ENCODE peak calls at places on chromosome 22, in nine cellular contexts. D is T-cell; I is CD4-positive, alpha-beta T cell; H is globus pallidus; X is iris pigment epithelial cell; M is NCI-H446; B is activated naive CD4-positive, alpha-beta T cell; A is activated CD4-positive, alpha-beta T cell treated with anti-CD3 and anti-CD28 coated beads, Interleukin-2, amount 10 ng/mL, durations not matched to agents 7 days and 5 days; Q is NCI-H1436. V is an unnamed sample.

GRCh38 chr22:30305519-30305905 is 16.2 kb upstream of the CASTOR1 start:
- DNase-seq in X (peak; percentile 51), D (peak; percentile 48), M (no peak), Q (no peak), A (peak; percentile 80), H (peak; percentile 63), B (no peak), I (peak; percentile 43), V (peak; percentile 32)

GRCh38 chr22:37126383-37126782 is 16.9 kb upstream of the TMPRSS6 start:
- DNase-seq in I (no peak), B (no peak), M (no peak), A (no peak), H (no peak), Q (no peak), X (peak; percentile 20), D (no peak), V (no peak)

GRCh38 chr22:36763576-36763975 is 12.3 kb downstream of the IFT27 start:
- DNase-seq in M (no peak), A (no peak), D (no peak), Q (no peak), X (no peak), I (no peak), H (no peak), B (no peak), V (no peak)

GRCh38 chr22:24516301-24516737 is 21.2 kb downstream of the UPB1 start:
- DNase-seq in D (no peak), X (peak; percentile 93), M (no peak), Q (no peak), B (no peak), A (no peak), H (no peak), I (no peak), V (no peak)

GRCh38 chr22:23071163-23072034 is 1.1 kb downstream of the GNAZ start:
- DNase-seq in Q (no peak), I (no peak), M (no peak), B (no peak), X (no peak), D (no peak), A (no peak), H (no peak), V (peak; percentile 37)

GRCh38 chr22:49491221-49491635 is 336.4 kb downstream of the BRD1 start:
- DNase-seq in M (no peak), B (no peak), I (no peak), X (no peak), A (no peak), D (no peak), H (no peak), Q (no peak), V (no peak)

GRCh38 chr22:37195921-37196320 is 7.9 kb upstream of the C1QTNF6 start:
- DNase-seq in A (no peak), D (no peak), B (no peak), H (no peak), I (no peak), M (no peak), X (no peak), Q (no peak), V (no peak)

GRCh38 chr22:42621505-42622002 is 6.9 kb upstream of the POLDIP3 start:
- DNase-seq in M (peak; percentile 44), D (peak; percentile 37), X (peak; percentile 40), H (no peak), B (no peak), Q (peak; percentile 12), I (peak; percentile 49), A (peak; percentile 63), V (peak; percentile 47)

GRCh38 chr22:20761536-20761935 is 12.4 kb upstream of the SERPIND1 start:
- DNase-seq in Q (no peak), D (no peak), B (no peak), X (peak; percentile 46), A (no peak), H (no peak), I (no peak), M (no peak), V (no peak)

GRCh38 chr22:29700206-29700948 is 19.4 kb upstream of the CABP7 start:
- DNase-seq in I (no peak), B (no peak), H (no peak), X (no peak), Q (no peak), A (no peak), D (no peak), M (peak; percentile 93), V (no peak)

GRCh38 chr22:45469573-45470383 is 32.9 kb upstream of the FBLN1 start:
- DNase-seq in D (no peak), Q (no peak), A (no peak), B (no peak), H (no peak), M (peak; percentile 43), X (peak; percentile 18), I (no peak), V (no peak)

GRCh38 chr22:39699631-39700348 is 129.2 kb downstream of the CACNA1I start:
- DNase-seq in M (no peak), X (no peak), D (no peak), Q (no peak), B (no peak), A (no peak), I (no peak), H (peak; percentile 35), V (peak; percentile 56)

GRCh38 chr22:41532908-41533825 is 11.1 kb downstream of the POLR3H start:
- DNase-seq in D (peak; percentile 50), M (peak; percentile 44), Q (peak; percentile 29), B (peak; percentile 44), X (peak; percentile 43), I (peak; percentile 61), A (peak; percentile 76), H (no peak), V (peak; percentile 85)

V was measured in G401.